ENCODE peak calls at places on chromosomes 11 and 22, in five cellular contexts. A is Daoy, M is HL-60, R is upper lobe of right lung, F is HFFc6. N is an unnamed sample.

GRCh38 chr22:22523494-22523893 is 3.4 kb upstream of the ZNF280A start:
- DNase-seq in A (no peak), M (no peak), R (no peak), F (no peak), N (no peak)

GRCh38 chr11:120929664-120930154 is 94.2 kb upstream of the TBCEL start:
- DNase-seq in A (peak; percentile 70), M (peak; percentile 66), R (no peak), F (peak; percentile 4), N (peak; percentile 44)

GRCh38 chr11:63613517-63614135 is 607 bp downstream of the PLAAT3 start:
- DNase-seq in A (peak; percentile 47), M (no peak), R (peak; percentile 79), F (no peak), N (no peak)

GRCh38 chr11:1126935-1127663 is 30.7 kb upstream of the MUC5AC start:
- DNase-seq in A (no peak), M (no peak), R (peak; percentile 60), F (no peak), N (no peak)

GRCh38 chr11:8610532-8611116 is 16.6 kb upstream of the STK33 start:
- DNase-seq in A (no peak), M (no peak), R (no peak), F (no peak), N (no peak)

GRCh38 chr11:84218318-84218717 is 932.2 kb upstream of the CCDC90B start:
- DNase-seq in A (no peak), M (no peak), R (no peak), F (no peak), N (no peak)

GRCh38 chr11:116640641-116641402 is 132.0 kb downstream of the BUD13 start:
- DNase-seq in A (no peak), M (no peak), R (no peak), F (no peak), N (no peak)

GRCh38 chr11:107576497-107577086 is 11.1 kb upstream of the ALKBH8 start:
- DNase-seq in A (peak; percentile 29), M (no peak), R (no peak), F (peak; percentile 55), N (no peak)

GRCh38 chr11:2752923-2753322 is 53.1 kb upstream of the KCNQ1OT1 start:
- DNase-seq in A (no peak), M (no peak), R (peak; percentile 29), F (no peak), N (no peak)

N was measured in NCI-H226.